ENCODE peak calls at places on chromosome 19, in five cellular contexts. I, M, G, F and B are unnamed samples.

GRCh38 chr19:17282488-17283256 is 971 bp downstream of the ANKLE1 start:
- DNase-seq in I (no peak), G (peak), M (peak), F (no peak), B (no peak)

GRCh38 chr19:49938662-49939061 is 9.4 kb upstream of the NUP62 start:
- DNase-seq in G (no peak), M (no peak), I (no peak), F (no peak), B (no peak)

GRCh38 chr19:34359954-34360315 is 5.1 kb upstream of the GPI start:
- DNase-seq in I (no peak), F (no peak), M (no peak), G (no peak), B (no peak)

GRCh38 chr19:18156841-18157464 is 4.0 kb downstream of the PIK3R2 start:
- DNase-seq in F (peak), I (no peak), M (peak), G (no peak), B (no peak)

GRCh38 chr19:53466726-53467125 is 807 bp upstream of the ZNF813 start:
- DNase-seq in M (no peak), F (no peak), I (no peak), G (peak), B (no peak)

GRCh38 chr19:5621311-5621944 is 1.1 kb downstream of the SAFB2 start:
- DNase-seq in G (no peak), F (no peak), M (no peak), I (no peak), B (no peak)

GRCh38 chr19:39469036-39469435 is 11.6 kb upstream of the TIMM50 start:
- DNase-seq in G (peak), I (no peak), F (no peak), M (no peak), B (no peak)

GRCh38 chr19:55461974-55462628 is 659 bp upstream of the ISOC2 start:
- DNase-seq in F (no peak), I (no peak), M (no peak), G (no peak), B (no peak)

GRCh38 chr19:54517483-54517882 is 14.9 kb downstream of the LAIR2 start:
- DNase-seq in G (peak), M (no peak), I (no peak), F (no peak), B (no peak)

GRCh38 chr19:28980236-28980868 is 232.6 kb downstream of the UQCRFS1 start:
- DNase-seq in G (peak), I (no peak), F (no peak), M (no peak), B (no peak)

GRCh38 chr19:55278391-55279135 is 1.3 kb downstream of the HSPBP1 start:
- DNase-seq in G (no peak), M (no peak), F (no peak), I (no peak), B (no peak)

GRCh38 chr19:53132231-53132991 is at the start of gene ZNF415:
- DNase-seq in I (peak), M (peak), F (peak), G (peak), B (no peak)

GRCh38 chr19:40613669-40614594 is 12.8 kb downstream of the LTBP4 start:
- DNase-seq in M (peak), I (no peak), G (peak), F (peak), B (peak)

GRCh38 chr19:28883241-28883693 is 329.7 kb downstream of the UQCRFS1 start:
- DNase-seq in M (no peak), I (no peak), G (peak), F (no peak), B (no peak)

GRCh38 chr19:37979547-37980082 is 72.6 kb downstream of the SIPA1L3 start:
- DNase-seq in I (no peak), M (peak), F (no peak), G (no peak), B (no peak)

GRCh38 chr19:37977391-37977790 is 70.4 kb downstream of the SIPA1L3 start:
- DNase-seq in M (peak), G (no peak), I (no peak), F (no peak), B (no peak)

GRCh38 chr19:37975596-37976515 is 68.8 kb downstream of the SIPA1L3 start:
- DNase-seq in M (no peak), F (no peak), G (no peak), I (no peak), B (no peak)

GRCh38 chr19:37980419-37980975 is 73.5 kb downstream of the SIPA1L3 start:
- DNase-seq in M (peak), G (no peak), F (no peak), I (no peak), B (no peak)

DNA sequence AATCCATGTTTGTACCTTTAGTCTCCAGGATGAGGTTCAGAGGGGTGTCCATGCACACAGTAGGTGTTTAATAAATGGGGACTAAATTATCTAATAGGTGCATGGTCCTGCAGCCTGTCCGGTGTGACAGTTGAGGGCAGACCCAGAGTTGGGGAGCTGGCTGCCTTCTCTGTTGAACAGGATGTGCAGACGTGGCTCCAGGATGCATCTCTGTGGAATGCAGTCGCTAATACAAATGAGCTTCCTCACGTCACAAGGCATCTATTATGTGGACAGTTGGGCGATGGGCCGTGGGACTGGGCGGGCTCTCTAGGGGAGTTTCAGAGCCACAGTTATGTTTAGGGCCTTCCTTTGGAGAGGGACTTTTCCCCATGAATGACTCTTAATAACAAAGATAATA is 71.0 kb downstream of the SIPA1L3 start:
- DNase-seq in M (peak), I (no peak), G (no peak), F (peak), B (no peak)
- H3K27ac ChIP-seq in M (no peak), I (no peak), G (no peak), F (peak), B (no peak)

DNA sequence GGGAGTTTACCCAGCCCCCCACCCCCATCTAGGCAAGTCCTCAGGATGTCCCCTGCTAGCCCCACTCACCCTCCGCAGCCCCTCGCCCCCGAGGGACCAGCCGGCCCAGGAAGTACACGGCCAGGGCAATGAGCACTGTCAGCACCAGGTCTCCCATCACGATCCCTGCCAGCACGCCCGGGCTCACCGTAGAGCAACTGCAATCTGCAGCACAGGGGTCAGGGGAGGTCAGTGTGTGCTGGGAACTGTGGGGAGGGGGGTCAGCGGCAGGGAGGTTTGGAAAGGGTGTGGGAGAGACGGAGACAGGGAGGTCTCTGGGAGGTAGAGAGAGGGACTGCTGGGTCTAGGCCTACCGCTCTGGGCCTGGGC is 734 bp downstream of the TYROBP start:
- DNase-seq in M (no peak), F (no peak), G (no peak), I (no peak), B (no peak)
- H3K27ac ChIP-seq in M (no peak), F (no peak), G (no peak), I (no peak), B (peak)

GRCh38 chr19:19489804-19490204 is 25.5 kb downstream of the TSSK6 start:
- DNase-seq in G (peak), F (no peak), I (no peak), M (no peak), B (no peak)

GRCh38 chr19:19490247-19490968 is 24.9 kb downstream of the TSSK6 start:
- DNase-seq in I (peak), G (peak), F (peak), M (peak), B (no peak)

GRCh38 chr19:19493841-19494546 is 21.4 kb downstream of the TSSK6 start:
- DNase-seq in M (no peak), F (no peak), I (no peak), G (no peak), B (no peak)

GRCh38 chr19:19491321-19492025 is 23.9 kb downstream of the TSSK6 start:
- DNase-seq in F (no peak), M (no peak), G (no peak), I (no peak), B (no peak)

DNA sequence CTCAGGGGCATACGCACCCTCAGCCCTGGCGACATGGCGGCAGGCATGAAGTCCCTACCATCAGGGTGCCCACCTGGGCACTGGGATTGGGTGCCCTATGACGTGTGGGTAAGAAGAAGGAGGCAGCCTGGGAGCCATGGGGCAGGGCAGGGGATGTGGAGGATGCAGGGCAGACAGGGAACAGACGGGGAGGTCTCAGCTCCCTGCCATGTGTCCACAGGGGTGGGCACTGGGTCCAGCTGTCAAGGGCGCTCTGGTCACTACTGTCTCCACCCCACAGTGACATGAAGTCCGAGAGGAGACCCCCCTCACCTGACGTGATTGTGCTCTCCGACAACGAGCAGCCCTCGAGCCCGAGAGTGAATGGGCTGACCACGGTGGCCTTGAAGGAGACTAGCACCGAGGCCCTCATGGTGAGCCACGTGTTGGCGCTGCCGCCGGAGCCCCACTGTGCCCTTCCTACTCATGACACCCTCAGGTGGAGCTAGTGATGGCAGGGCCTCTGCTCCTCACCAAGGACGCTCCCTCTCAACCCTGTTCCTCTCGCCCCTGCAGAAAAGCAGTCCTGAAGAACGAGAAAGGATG is 23.2 kb downstream of the TSSK6 start:
- DNase-seq in M (no peak), F (no peak), G (no peak), I (no peak), B (no peak)
- H3K27ac ChIP-seq in M (no peak), F (no peak), G (no peak), I (no peak), B (no peak)

GRCh38 chr19:41880329-41880708 is 2.7 kb upstream of the ARHGEF1 start:
- DNase-seq in G (no peak), M (no peak), F (no peak), I (no peak), B (no peak)
- H3K27ac ChIP-seq in G (no peak), M (no peak), F (no peak), I (no peak), B (no peak)

DNA sequence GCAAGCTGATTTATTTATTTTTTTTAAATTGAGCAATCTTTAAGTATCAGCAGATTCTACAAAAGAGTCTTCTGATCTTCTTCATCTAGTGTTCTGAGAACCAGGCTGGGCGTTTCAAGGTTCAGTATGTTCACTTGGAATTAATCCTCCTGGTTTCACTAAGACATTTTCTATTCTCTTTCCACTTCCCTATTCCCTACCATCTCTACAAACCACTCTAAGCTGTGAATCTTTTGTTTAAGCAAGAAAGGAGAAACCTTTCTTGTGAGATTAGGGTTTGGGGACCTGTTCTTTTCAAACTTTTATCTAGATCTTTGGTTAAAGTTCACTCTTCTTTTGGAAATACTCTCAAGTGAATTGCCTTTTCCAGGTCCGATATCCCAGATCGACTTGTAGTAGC is 59.3 kb downstream of the URI1 start:
- DNase-seq in I (no peak), M (no peak), F (no peak), G (no peak), B (no peak)
- H3K27ac ChIP-seq in I (no peak), M (no peak), F (no peak), G (no peak), B (no peak)

DNA sequence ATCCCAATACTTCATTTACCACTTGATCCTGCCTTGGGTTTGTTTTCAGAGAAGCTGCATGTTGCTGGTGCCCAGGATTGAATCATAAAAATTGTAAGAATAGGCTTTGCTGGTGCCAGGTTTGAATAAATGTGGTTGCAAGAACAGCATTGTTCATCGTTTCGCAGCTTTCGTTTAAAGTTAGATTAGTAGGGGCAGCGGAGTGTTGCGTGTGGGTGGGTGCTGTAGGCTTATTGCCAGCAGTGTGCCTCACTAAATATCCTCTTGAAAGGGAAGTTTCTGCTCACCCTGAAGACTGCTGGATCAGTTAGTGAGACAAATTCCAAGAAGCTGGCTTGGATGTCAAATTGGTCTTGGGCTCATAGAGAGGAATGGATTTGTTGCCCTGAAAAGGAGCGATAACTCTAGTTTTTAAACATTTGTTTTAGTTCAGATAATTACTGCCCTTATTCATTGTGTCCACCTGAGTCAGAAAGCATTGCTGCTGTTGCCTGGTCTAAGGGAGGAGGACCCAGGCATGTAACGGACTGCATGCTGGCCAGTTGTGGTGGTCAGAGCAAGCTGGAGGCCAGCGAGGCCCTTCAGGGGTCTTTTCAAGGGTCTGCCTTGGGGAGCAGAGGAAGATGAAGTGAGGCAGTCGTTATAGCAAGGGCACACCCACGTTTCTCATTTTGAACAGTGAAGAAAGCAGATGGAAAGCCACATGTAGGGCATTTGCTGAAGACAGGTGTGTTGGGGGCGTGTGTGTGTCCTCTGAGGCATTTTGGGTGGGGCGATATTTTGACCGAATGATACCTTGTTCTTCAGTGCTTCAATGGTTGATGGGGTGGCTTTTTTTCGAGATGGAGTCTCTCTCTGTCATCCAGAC is 8.5 kb downstream of the ILF3 start:
- DNase-seq in I (no peak), M (no peak), G (no peak), F (no peak), B (no peak)
- H3K27ac ChIP-seq in I (no peak), M (no peak), G (no peak), F (no peak), B (no peak)

GRCh38 chr19:38308926-38309614 is 5.0 kb downstream of the C19orf33 start:
- DNase-seq in F (no peak), G (no peak), M (no peak), I (no peak), B (no peak)
- H3K27ac ChIP-seq in F (no peak), G (no peak), M (no peak), I (no peak), B (no peak)

DNA sequence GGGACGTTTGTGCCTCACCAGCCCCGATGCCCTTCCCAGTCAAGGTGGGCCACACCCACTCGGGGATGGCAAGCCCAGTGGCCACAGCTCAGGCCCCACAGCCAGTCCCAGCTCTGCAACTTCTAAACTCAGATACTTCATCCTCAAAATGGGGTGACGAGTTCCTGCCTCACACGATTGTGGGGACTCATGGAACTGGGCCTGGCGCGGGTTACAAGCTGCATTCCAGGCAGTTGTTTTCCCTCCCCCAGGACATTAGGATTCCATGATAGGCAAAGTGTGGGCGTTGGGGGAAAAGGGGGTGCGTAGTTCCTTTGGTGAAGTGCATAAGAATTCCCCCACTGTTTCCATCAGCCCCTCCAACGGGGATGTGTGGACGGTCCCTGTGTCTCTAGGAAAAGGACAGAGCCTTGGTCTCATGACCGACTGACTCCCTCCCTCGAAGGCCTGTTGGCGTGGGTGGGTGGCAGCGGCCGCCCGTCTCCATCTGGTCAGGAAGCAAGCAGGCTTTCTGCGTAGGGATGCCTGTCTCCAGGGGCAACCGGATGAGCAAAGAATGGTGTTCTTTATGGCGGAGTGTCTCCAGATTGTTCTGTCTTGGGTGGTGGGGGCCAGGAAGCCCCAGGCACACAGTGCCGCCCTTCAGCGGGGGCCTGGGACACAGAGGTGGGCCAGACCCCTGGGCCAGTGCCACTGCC is 21.0 kb upstream of the NPAS1 start:
- DNase-seq in F (no peak), G (no peak), I (no peak), M (no peak), B (no peak)
- H3K27ac ChIP-seq in F (no peak), G (peak), I (no peak), M (no peak), B (no peak)